ENCODE peak calls at places on chromosomes 5 and 9, in six cellular contexts. E is Peyer's patch, F is IMR-90, O is testis, S is upper lobe of left lung, P is heart left ventricle. M is an unnamed sample.

GRCh38 chr5:143213231-143213850 is 190.1 kb downstream of the NR3C1 start:
- DNase-seq in S (no peak), E (no peak), O (no peak), P (no peak), F (peak; percentile 54), M (no peak)

GRCh38 chr9:131738293-131738692 is 1.6 kb downstream of the RAPGEF1 start:
- DNase-seq in P (no peak), F (no peak), O (no peak), E (no peak), S (no peak), M (no peak)

GRCh38 chr5:35960328-35960727 is 21.9 kb upstream of the CAPSL start:
- DNase-seq in P (no peak), F (no peak), O (no peak), S (no peak), E (no peak), M (no peak)

GRCh38 chr9:86563350-86563749 is 209.1 kb upstream of the TUT7 start:
- DNase-seq in S (no peak), P (no peak), O (no peak), E (no peak), F (peak; percentile 73), M (no peak)

GRCh38 chr5:170302729-170303501 is 5.3 kb upstream of the LCP2 start:
- DNase-seq in E (no peak), F (no peak), S (peak; percentile 58), P (peak; percentile 71), O (peak; percentile 41), M (no peak)

GRCh38 chr5:82018462-82018861 is 46.6 kb downstream of the ATG10 start:
- DNase-seq in P (peak; percentile 29), E (no peak), O (peak; percentile 23), S (no peak), F (peak; percentile 19), M (no peak)

GRCh38 chr5:175508896-175509295 is 30.5 kb downstream of the SFXN1 start:
- DNase-seq in P (no peak), S (no peak), O (no peak), F (no peak), E (no peak), M (no peak)

GRCh38 chr9:104301770-104302169 is 202.3 kb upstream of the OR13F1 start:
- DNase-seq in F (no peak), E (no peak), P (no peak), S (no peak), O (no peak), M (no peak)

GRCh38 chr5:63032343-63032742 is 453.7 kb downstream of the LRRC70 start:
- DNase-seq in S (no peak), P (no peak), O (no peak), F (no peak), E (no peak), M (no peak)

GRCh38 chr5:41670216-41670615 is 159.8 kb upstream of the PLCXD3 start:
- DNase-seq in E (no peak), F (no peak), S (no peak), P (no peak), O (no peak), M (no peak)

GRCh38 chr5:135662104-135662503 is 83.3 kb upstream of the CXCL14 start:
- DNase-seq in P (no peak), S (no peak), F (no peak), O (no peak), E (no peak), M (no peak)

GRCh38 chr9:120402741-120403542 is 177.0 kb downstream of the CDK5RAP2 start:
- DNase-seq in E (no peak), O (no peak), P (no peak), F (peak; percentile 98), S (peak; percentile 29), M (no peak)

GRCh38 chr5:159021360-159022177 is 78.1 kb downstream of the EBF1 start:
- DNase-seq in O (no peak), P (no peak), E (no peak), F (peak; percentile 49), S (no peak), M (no peak)

GRCh38 chr5:135704616-135705015 is 125.8 kb upstream of the CXCL14 start:
- DNase-seq in O (no peak), E (no peak), S (no peak), P (no peak), F (no peak), M (no peak)

GRCh38 chr5:115571441-115571878 is 26.9 kb upstream of the FEM1C start:
- DNase-seq in O (peak; percentile 77), P (no peak), F (no peak), E (no peak), S (no peak), M (peak; percentile 51)

GRCh38 chr5:61303348-61303747 is 28.7 kb upstream of the ZSWIM6 start:
- DNase-seq in F (no peak), P (no peak), O (no peak), S (no peak), E (no peak), M (no peak)

GRCh38 chr9:25677301-25678146 is 720 bp downstream of the TUSC1 start:
- DNase-seq in S (peak; percentile 92), F (peak; percentile 55), O (peak; percentile 93), E (peak; percentile 94), P (peak; percentile 87), M (peak; percentile 86)

GRCh38 chr9:90948156-90948555 is 146.5 kb downstream of the SYK start:
- DNase-seq in S (no peak), E (no peak), F (no peak), O (no peak), P (no peak), M (no peak)

GRCh38 chr9:129220771-129221170 is 42.7 kb upstream of the IER5L start:
- DNase-seq in S (no peak), F (no peak), O (no peak), P (no peak), E (no peak), M (no peak)

GRCh38 chr5:83471405-83472212 is at the start of gene VCAN:
- DNase-seq in F (peak; percentile 82), S (peak; percentile 47), E (peak; percentile 51), O (peak; percentile 45), P (peak; percentile 61), M (no peak)

GRCh38 chr5:33890633-33891032 is 1.2 kb downstream of the ADAMTS12 start:
- DNase-seq in O (no peak), P (no peak), F (peak; percentile 51), S (no peak), E (no peak), M (no peak)

GRCh38 chr5:141513021-141513626 is 24.2 kb downstream of the PCDHGC5 start:
- DNase-seq in E (no peak), O (peak; percentile 72), F (peak; percentile 59), P (peak; percentile 53), S (peak; percentile 37), M (no peak)

GRCh38 chr9:100394819-100395218 is 32.1 kb upstream of the MSANTD3 start:
- DNase-seq in S (no peak), P (no peak), O (no peak), E (no peak), F (peak; percentile 12), M (no peak)

GRCh38 chr9:98603821-98604383 is 104.8 kb downstream of the GABBR2 start:
- DNase-seq in P (no peak), S (no peak), E (no peak), O (no peak), F (peak; percentile 63), M (no peak)

GRCh38 chr9:112046181-112046580 is 128.9 kb downstream of the SUSD1 start:
- DNase-seq in S (no peak), F (peak; percentile 86), E (no peak), P (no peak), O (no peak), M (no peak)

GRCh38 chr5:61805101-61805500 is 473.0 kb downstream of the ZSWIM6 start:
- DNase-seq in O (no peak), E (no peak), F (peak; percentile 60), P (no peak), S (no peak), M (no peak)

GRCh38 chr9:78967557-78968212 is 604.1 kb upstream of the TLE4 start:
- DNase-seq in O (no peak), S (no peak), E (no peak), P (no peak), F (peak; percentile 28), M (no peak)

GRCh38 chr5:173699959-173700358 is 83.5 kb upstream of the BOD1 start:
- DNase-seq in P (no peak), E (no peak), S (no peak), O (no peak), F (no peak), M (no peak)

GRCh38 chr5:173243808-173244305 is 8.9 kb upstream of the NKX2-5 start:
- DNase-seq in P (peak; percentile 50), O (no peak), E (no peak), S (no peak), F (no peak), M (no peak)

GRCh38 chr5:440413-441180 is 2.4 kb upstream of the EXOC3 start:
- DNase-seq in E (no peak), S (no peak), P (no peak), O (no peak), F (no peak), M (no peak)
- TF ChIP-seq POLR2A in E (no peak), S (no peak), P (no peak), O (no peak), F (no peak), M (no peak)

GRCh38 chr9:127570533-127571111 is 41.5 kb upstream of the STXBP1 start:
- DNase-seq in E (no peak), P (no peak), S (no peak), O (no peak), F (no peak), M (peak; percentile 43)
- H3K27ac ChIP-seq in E (peak overlapping the region; percentile 98), P (no peak overlapping the region), S (peak overlapping the region; percentile 94), O (peak overlapping the region; percentile 94), F (peak overlapping the region; percentile 100), M (peak overlapping the region; percentile 99)

DNA sequence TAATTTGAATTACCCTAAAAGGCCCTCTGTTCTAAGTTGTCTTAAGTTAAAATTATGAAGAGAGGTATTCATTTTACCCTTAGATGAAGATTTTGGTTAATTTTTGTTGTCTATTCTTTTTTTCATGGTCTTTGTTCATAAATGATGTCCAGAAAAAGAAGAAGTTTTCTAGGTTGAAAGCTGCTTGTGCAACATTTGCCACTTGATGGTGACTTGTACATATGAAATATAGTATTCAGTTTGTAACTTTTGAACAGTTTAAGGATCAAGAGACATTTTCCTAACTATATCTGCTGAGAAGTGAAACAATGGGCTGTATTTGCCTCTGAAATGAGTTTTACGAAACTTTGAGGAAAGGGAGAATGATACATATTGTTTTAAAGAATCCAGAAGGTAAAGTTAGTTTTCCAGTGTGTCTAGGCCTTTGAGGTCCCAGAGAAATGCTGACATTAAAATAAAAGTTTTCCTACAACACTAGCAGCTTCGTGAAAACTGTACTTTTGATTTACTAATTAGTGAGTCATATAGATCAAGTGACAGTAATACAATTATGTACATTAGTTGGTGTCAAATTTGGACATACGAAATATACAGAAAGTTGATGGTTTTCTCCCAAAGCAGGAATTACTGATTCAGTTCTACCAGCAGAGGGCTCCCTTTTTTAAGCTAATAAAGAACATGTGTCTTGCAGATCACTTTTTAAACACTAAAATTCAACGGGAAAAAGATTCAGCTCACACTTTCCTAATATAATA is 70.5 kb downstream of the PIK3R1 start:
- DNase-seq in P (no peak), E (no peak), F (peak; percentile 65), O (no peak), S (no peak), M (no peak)
- H3K4me1 ChIP-seq in P (peaks cover 79% of the 10 kb centered on the region), E (no peaks in the 10 kb centered on the region), F (peaks cover 10% of the 10 kb centered on the region), O (peaks cover 37% of the 10 kb centered on the region), S (peaks cover 51% of the 10 kb centered on the region), M (peaks cover 83% of the 10 kb centered on the region)

DNA sequence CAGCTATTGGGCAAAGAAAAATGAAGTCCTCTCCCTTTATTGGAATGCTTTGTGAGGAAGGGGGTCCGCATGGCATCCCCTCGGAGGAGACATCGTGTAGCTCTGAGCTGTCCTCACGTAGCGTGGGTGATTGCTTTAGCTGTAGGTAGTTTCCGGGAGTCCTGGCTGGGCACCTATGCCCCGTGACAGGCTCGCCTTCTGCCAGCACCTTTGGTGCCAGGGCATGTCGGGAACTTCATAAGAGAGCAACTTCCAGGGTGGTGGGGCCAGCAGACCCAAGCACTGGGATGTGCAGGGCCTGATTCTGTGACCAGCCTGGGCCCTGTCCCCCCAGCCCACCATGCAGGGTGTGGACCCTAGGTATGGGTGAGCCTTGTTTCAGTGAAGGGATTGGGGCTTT is 64.0 kb downstream of the WNK2 start:
- DNase-seq in E (no peak), S (no peak), O (no peak), P (no peak), F (no peak), M (no peak)
- TF ChIP-seq POLR2A in E (no peak), S (no peak), O (no peak), P (no peak), F (no peak), M (no peak)